ENCODE peak calls at places on chromosomes 16 and 17, in nine cellular contexts. I, U, O, V, R, M, A, F and S are unnamed samples.
A peak's percentile ranks its signal among the peaks of the same experiment; 100 is the strongest.

GRCh38 chr17:79026345-79027273 is 2.6 kb downstream of the C1QTNF1 start:
- DNase-seq in I (peak; percentile 70), U (no peak), O (no peak), V (no peak), R (no peak), M (no peak), A (peak; percentile 65), F (no peak), S (no peak)

GRCh38 chr16:3909791-3910583 is 29.5 kb upstream of the CREBBP start:
- DNase-seq in I (no peak), U (no peak), O (no peak), V (no peak), R (no peak), M (no peak), A (no peak), F (no peak), S (no peak)

GRCh38 chr16:31706925-31707324 is 166.7 kb upstream of the ZNF267 start:
- DNase-seq in I (no peak), U (no peak), O (no peak), V (no peak), R (no peak), M (no peak), A (no peak), F (no peak), S (no peak)

GRCh38 chr17:50114401-50114800 is 15.6 kb downstream of the SAMD14 start:
- DNase-seq in I (no peak), U (no peak), O (no peak), V (no peak), R (no peak), M (no peak), A (no peak), F (no peak), S (no peak)

GRCh38 chr17:72426948-72427760 is 306.3 kb downstream of the SOX9 start:
- DNase-seq in I (no peak), U (no peak), O (no peak), V (no peak), R (no peak), M (no peak), A (no peak), F (no peak), S (no peak)

GRCh38 chr16:68400924-68401460 is 47.3 kb downstream of the SMPD3 start:
- DNase-seq in I (no peak), U (no peak), O (no peak), V (no peak), R (no peak), M (no peak), A (no peak), F (no peak), S (no peak)

GRCh38 chr17:77644981-77645380 is 313.5 kb upstream of the TNRC6C start:
- DNase-seq in I (no peak), U (no peak), O (peak; percentile 29), V (no peak), R (peak; percentile 57), M (peak; percentile 10), A (no peak), F (no peak), S (no peak)

GRCh38 chr17:8965394-8966168 is at the start of gene PIK3R5:
- DNase-seq in I (peak; percentile 47), U (peak; percentile 59), O (peak; percentile 83), V (peak; percentile 40), R (peak; percentile 76), M (peak; percentile 82), A (no peak), F (peak; percentile 63), S (peak; percentile 95)

GRCh38 chr17:12388206-12388605 is 277.5 kb upstream of the MYOCD start:
- DNase-seq in I (no peak), U (no peak), O (no peak), V (no peak), R (no peak), M (no peak), A (peak; percentile 10), F (no peak), S (no peak)

GRCh38 chr17:74386397-74386796 is 19.1 kb downstream of the GPR142 start:
- DNase-seq in I (peak; percentile 75), U (no peak), O (no peak), V (no peak), R (no peak), M (no peak), A (peak; percentile 10), F (no peak), S (no peak)

GRCh38 chr17:2433696-2434095 is 32.8 kb upstream of the MNT start:
- DNase-seq in I (no peak), U (no peak), O (no peak), V (no peak), R (no peak), M (no peak), A (no peak), F (no peak), S (no peak)